ENCODE peak calls at places on chromosomes 3 and 15, in seven cellular contexts. One of them, this sample, is unnamed.

GRCh38 chr3:129623447-129624118 is 17.1 kb upstream of the PLXND1 start:
- DNase-seq in ovary: peak
- DNase-seq in fibroblast of lung: no peak
- DNase-seq in thoracic aorta: no peak
- DNase-seq in AG09309: no peak
- DNase-seq in HL-60: no peak
- DNase-seq in mucosa of descending colon: peak
- DNase-seq in this sample: no peak

GRCh38 chr3:118736107-118736506 is 298.5 kb downstream of the IGSF11 start:
- DNase-seq in ovary: no peak
- DNase-seq in fibroblast of lung: no peak
- DNase-seq in thoracic aorta: no peak
- DNase-seq in AG09309: no peak
- DNase-seq in HL-60: no peak
- DNase-seq in mucosa of descending colon: no peak
- DNase-seq in this sample: no peak

GRCh38 chr15:69997701-69998273 is 99.9 kb downstream of the TLE3 start:
- DNase-seq in ovary: no peak
- DNase-seq in fibroblast of lung: peak
- DNase-seq in thoracic aorta: no peak
- DNase-seq in AG09309: no peak
- DNase-seq in HL-60: no peak
- DNase-seq in mucosa of descending colon: peak
- DNase-seq in this sample: no peak

GRCh38 chr15:80526556-80527340 is 122.6 kb downstream of the ARNT2 start:
- DNase-seq in ovary: no peak
- DNase-seq in fibroblast of lung: peak
- DNase-seq in thoracic aorta: no peak
- DNase-seq in AG09309: peak
- DNase-seq in HL-60: no peak
- DNase-seq in mucosa of descending colon: no peak
- DNase-seq in this sample: no peak

GRCh38 chr15:56693761-56694160 is 39.5 kb downstream of the ZNF280D start:
- DNase-seq in ovary: no peak
- DNase-seq in fibroblast of lung: no peak
- DNase-seq in thoracic aorta: no peak
- DNase-seq in AG09309: no peak
- DNase-seq in HL-60: no peak
- DNase-seq in mucosa of descending colon: no peak
- DNase-seq in this sample: no peak

GRCh38 chr15:29476503-29477080 is 207.0 kb upstream of the NSMCE3 start:
- DNase-seq in ovary: no peak
- DNase-seq in fibroblast of lung: no peak
- DNase-seq in thoracic aorta: no peak
- DNase-seq in AG09309: no peak
- DNase-seq in HL-60: no peak
- DNase-seq in mucosa of descending colon: no peak
- DNase-seq in this sample: no peak

GRCh38 chr3:122458992-122459391 is 43.1 kb upstream of the WDR5B start:
- DNase-seq in ovary: no peak
- DNase-seq in fibroblast of lung: peak
- DNase-seq in thoracic aorta: no peak
- DNase-seq in AG09309: peak
- DNase-seq in HL-60: no peak
- DNase-seq in mucosa of descending colon: no peak
- DNase-seq in this sample: peak

GRCh38 chr3:182133752-182134151 is 422.0 kb downstream of the SOX2 start:
- DNase-seq in ovary: no peak
- DNase-seq in fibroblast of lung: no peak
- DNase-seq in thoracic aorta: no peak
- DNase-seq in AG09309: no peak
- DNase-seq in HL-60: no peak
- DNase-seq in mucosa of descending colon: no peak
- DNase-seq in this sample: no peak

GRCh38 chr3:53114011-53114400 is 16.2 kb downstream of the RFT1 start:
- DNase-seq in ovary: peak
- DNase-seq in fibroblast of lung: peak
- DNase-seq in thoracic aorta: peak
- DNase-seq in AG09309: peak
- DNase-seq in HL-60: peak
- DNase-seq in mucosa of descending colon: peak
- DNase-seq in this sample: no peak

GRCh38 chr15:59976480-59976879 is 27.6 kb upstream of the FOXB1 start:
- DNase-seq in ovary: no peak
- DNase-seq in fibroblast of lung: no peak
- DNase-seq in thoracic aorta: no peak
- DNase-seq in AG09309: no peak
- DNase-seq in HL-60: peak
- DNase-seq in mucosa of descending colon: no peak
- DNase-seq in this sample: no peak

GRCh38 chr3:34863485-34863884 is 775.8 kb upstream of the ARPP21 start:
- DNase-seq in ovary: no peak
- DNase-seq in fibroblast of lung: no peak
- DNase-seq in thoracic aorta: no peak
- DNase-seq in AG09309: no peak
- DNase-seq in HL-60: no peak
- DNase-seq in mucosa of descending colon: no peak
- DNase-seq in this sample: no peak

GRCh38 chr15:63752075-63752684 is 81.6 kb downstream of the HERC1 start:
- DNase-seq in ovary: no peak
- DNase-seq in fibroblast of lung: peak
- DNase-seq in thoracic aorta: peak
- DNase-seq in AG09309: no peak
- DNase-seq in HL-60: no peak
- DNase-seq in mucosa of descending colon: no peak
- DNase-seq in this sample: no peak

GRCh38 chr3:32009101-32009500 is 27.6 kb downstream of the ZNF860 start:
- DNase-seq in ovary: no peak
- DNase-seq in fibroblast of lung: no peak
- DNase-seq in thoracic aorta: no peak
- DNase-seq in AG09309: no peak
- DNase-seq in HL-60: no peak
- DNase-seq in mucosa of descending colon: no peak
- DNase-seq in this sample: no peak

GRCh38 chr3:127410137-127410488 is 122.3 kb upstream of the PRR20G start:
- DNase-seq in ovary: peak
- DNase-seq in fibroblast of lung: no peak
- DNase-seq in thoracic aorta: no peak
- DNase-seq in AG09309: no peak
- DNase-seq in HL-60: no peak
- DNase-seq in mucosa of descending colon: no peak
- DNase-seq in this sample: no peak

GRCh38 chr15:47719730-47720129 is 2.4 kb downstream of the SEMA6D start:
- DNase-seq in ovary: no peak
- DNase-seq in fibroblast of lung: peak
- DNase-seq in thoracic aorta: no peak
- DNase-seq in AG09309: no peak
- DNase-seq in HL-60: no peak
- DNase-seq in mucosa of descending colon: no peak
- DNase-seq in this sample: no peak

GRCh38 chr3:32109256-32109655 is 2.8 kb downstream of the GPD1L start:
- DNase-seq in ovary: peak
- DNase-seq in fibroblast of lung: peak
- DNase-seq in thoracic aorta: peak
- DNase-seq in AG09309: peak
- DNase-seq in HL-60: no peak
- DNase-seq in mucosa of descending colon: peak
- DNase-seq in this sample: peak

GRCh38 chr3:113825090-113825489 is 13.5 kb upstream of the GRAMD1C start:
- DNase-seq in ovary: no peak
- DNase-seq in fibroblast of lung: no peak
- DNase-seq in thoracic aorta: no peak
- DNase-seq in AG09309: no peak
- DNase-seq in HL-60: no peak
- DNase-seq in mucosa of descending colon: no peak
- DNase-seq in this sample: no peak

GRCh38 chr3:42265059-42265991 is 660 bp downstream of the CCK start:
- DNase-seq in ovary: no peak
- DNase-seq in fibroblast of lung: no peak
- DNase-seq in thoracic aorta: no peak
- DNase-seq in AG09309: no peak
- DNase-seq in HL-60: no peak
- DNase-seq in mucosa of descending colon: no peak
- DNase-seq in this sample: no peak

GRCh38 chr15:100893261-100893963 is 13.8 kb downstream of the ALDH1A3 start:
- DNase-seq in ovary: no peak
- DNase-seq in fibroblast of lung: no peak
- DNase-seq in thoracic aorta: no peak
- DNase-seq in AG09309: no peak
- DNase-seq in HL-60: no peak
- DNase-seq in mucosa of descending colon: no peak
- DNase-seq in this sample: no peak

GRCh38 chr3:183629546-183630301 is 5.7 kb upstream of the KLHL24 start:
- DNase-seq in ovary: no peak
- DNase-seq in fibroblast of lung: no peak
- DNase-seq in thoracic aorta: no peak
- DNase-seq in AG09309: no peak
- DNase-seq in HL-60: no peak
- DNase-seq in mucosa of descending colon: no peak
- DNase-seq in this sample: no peak

GRCh38 chr15:82850242-82850591 is 40.8 kb downstream of the WHAMM start:
- DNase-seq in ovary: no peak
- DNase-seq in fibroblast of lung: no peak
- DNase-seq in thoracic aorta: no peak
- DNase-seq in AG09309: no peak
- DNase-seq in HL-60: no peak
- DNase-seq in mucosa of descending colon: no peak
- DNase-seq in this sample: no peak

GRCh38 chr3:30542897-30543296 is 63.5 kb upstream of the TGFBR2 start:
- DNase-seq in ovary: no peak
- DNase-seq in fibroblast of lung: no peak
- DNase-seq in thoracic aorta: no peak
- DNase-seq in AG09309: no peak
- DNase-seq in HL-60: no peak
- DNase-seq in mucosa of descending colon: no peak
- DNase-seq in this sample: no peak

GRCh38 chr3:8538904-8539303 is 37.3 kb downstream of the LMCD1 start:
- DNase-seq in ovary: no peak
- DNase-seq in fibroblast of lung: peak
- DNase-seq in thoracic aorta: no peak
- DNase-seq in AG09309: no peak
- DNase-seq in HL-60: no peak
- DNase-seq in mucosa of descending colon: no peak
- DNase-seq in this sample: peak

GRCh38 chr15:92797168-92798052 is 102.7 kb upstream of the CHD2 start:
- DNase-seq in ovary: no peak
- DNase-seq in fibroblast of lung: peak
- DNase-seq in thoracic aorta: no peak
- DNase-seq in AG09309: no peak
- DNase-seq in HL-60: no peak
- DNase-seq in mucosa of descending colon: no peak
- DNase-seq in this sample: no peak

GRCh38 chr15:73900129-73900712 is 26.0 kb upstream of the LOXL1 start:
- DNase-seq in ovary: no peak
- DNase-seq in fibroblast of lung: no peak
- DNase-seq in thoracic aorta: no peak
- DNase-seq in AG09309: no peak
- DNase-seq in HL-60: no peak
- DNase-seq in mucosa of descending colon: no peak
- DNase-seq in this sample: no peak

GRCh38 chr3:21544076-21544462 is 206.9 kb downstream of the ZNF385D start:
- DNase-seq in ovary: no peak
- DNase-seq in fibroblast of lung: peak
- DNase-seq in thoracic aorta: no peak
- DNase-seq in AG09309: no peak
- DNase-seq in HL-60: no peak
- DNase-seq in mucosa of descending colon: no peak
- DNase-seq in this sample: no peak
- H3K4me3 ChIP-seq in ovary: no peak
- H3K4me3 ChIP-seq in fibroblast of lung: no peak
- H3K4me3 ChIP-seq in thoracic aorta: no peak
- H3K4me3 ChIP-seq in AG09309: no peak
- H3K4me3 ChIP-seq in HL-60: no peak
- H3K4me3 ChIP-seq in mucosa of descending colon: no peak
- H3K4me3 ChIP-seq in this sample: no peak

GRCh38 chr3:51928438-51928837 is 13.3 kb downstream of the RRP9 start:
- DNase-seq in ovary: no peak
- DNase-seq in fibroblast of lung: no peak
- DNase-seq in thoracic aorta: no peak
- DNase-seq in AG09309: no peak
- DNase-seq in HL-60: no peak
- DNase-seq in mucosa of descending colon: no peak
- DNase-seq in this sample: no peak

GRCh38 chr3:51931756-51932155 is 9.9 kb downstream of the RRP9 start:
- DNase-seq in ovary: no peak
- DNase-seq in fibroblast of lung: no peak
- DNase-seq in thoracic aorta: no peak
- DNase-seq in AG09309: no peak
- DNase-seq in HL-60: no peak
- DNase-seq in mucosa of descending colon: no peak
- DNase-seq in this sample: no peak

GRCh38 chr3:51929420-51930003 is 12.2 kb downstream of the RRP9 start:
- DNase-seq in ovary: no peak
- DNase-seq in fibroblast of lung: no peak
- DNase-seq in thoracic aorta: no peak
- DNase-seq in AG09309: no peak
- DNase-seq in HL-60: peak
- DNase-seq in mucosa of descending colon: no peak
- DNase-seq in this sample: no peak

GRCh38 chr3:51932471-51933370 is 9.0 kb downstream of the RRP9 start:
- DNase-seq in ovary: no peak
- DNase-seq in fibroblast of lung: no peak
- DNase-seq in thoracic aorta: no peak
- DNase-seq in AG09309: no peak
- DNase-seq in HL-60: no peak
- DNase-seq in mucosa of descending colon: no peak
- DNase-seq in this sample: no peak

DNA sequence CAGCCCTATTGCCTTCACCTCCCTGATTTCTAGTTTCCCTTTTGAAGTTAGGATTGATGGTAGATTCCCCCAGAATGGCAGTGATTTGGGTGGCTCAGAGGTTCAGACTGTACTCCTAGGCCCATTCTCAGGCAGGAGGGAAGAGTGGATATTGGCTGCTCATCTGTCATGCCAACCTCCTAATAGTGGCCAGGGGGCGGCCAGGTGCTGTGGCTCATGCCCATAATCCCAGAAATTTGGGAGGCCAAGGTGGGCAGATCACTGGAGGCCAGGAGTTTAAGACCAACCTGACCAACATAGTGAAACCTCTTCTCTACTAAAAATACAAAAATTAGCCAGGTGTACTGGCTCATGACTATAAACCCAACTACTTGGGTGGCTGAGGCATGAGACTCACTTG is 11.3 kb downstream of the RRP9 start:
- DNase-seq in ovary: no peak
- DNase-seq in fibroblast of lung: no peak
- DNase-seq in thoracic aorta: no peak
- DNase-seq in AG09309: no peak
- DNase-seq in HL-60: no peak
- DNase-seq in mucosa of descending colon: no peak
- DNase-seq in this sample: no peak
- H3K4me3 ChIP-seq in ovary: no peak
- H3K4me3 ChIP-seq in fibroblast of lung: no peak
- H3K4me3 ChIP-seq in thoracic aorta: no peak
- H3K4me3 ChIP-seq in AG09309: no peak
- H3K4me3 ChIP-seq in HL-60: no peak
- H3K4me3 ChIP-seq in mucosa of descending colon: no peak
- H3K4me3 ChIP-seq in this sample: no peak

GRCh38 chr15:75449585-75450306 is 1.7 kb downstream of the SIN3A start:
- DNase-seq in ovary: peak
- DNase-seq in fibroblast of lung: no peak
- DNase-seq in thoracic aorta: no peak
- DNase-seq in AG09309: no peak
- DNase-seq in HL-60: no peak
- DNase-seq in mucosa of descending colon: peak
- DNase-seq in this sample: no peak
- H3K4me3 ChIP-seq in ovary: peak
- H3K4me3 ChIP-seq in fibroblast of lung: peak
- H3K4me3 ChIP-seq in thoracic aorta: peak
- H3K4me3 ChIP-seq in AG09309: peak
- H3K4me3 ChIP-seq in HL-60: peak
- H3K4me3 ChIP-seq in mucosa of descending colon: no peak
- H3K4me3 ChIP-seq in this sample: peak

GRCh38 chr3:170585937-170586310 is at the start of gene SLC7A14:
- DNase-seq in ovary: peak
- DNase-seq in fibroblast of lung: no peak
- DNase-seq in thoracic aorta: no peak
- DNase-seq in AG09309: no peak
- DNase-seq in HL-60: no peak
- DNase-seq in mucosa of descending colon: no peak
- DNase-seq in this sample: no peak
- H3K4me3 ChIP-seq in ovary: no peak
- H3K4me3 ChIP-seq in fibroblast of lung: peak
- H3K4me3 ChIP-seq in thoracic aorta: peak
- H3K4me3 ChIP-seq in AG09309: peak
- H3K4me3 ChIP-seq in HL-60: no peak
- H3K4me3 ChIP-seq in mucosa of descending colon: no peak
- H3K4me3 ChIP-seq in this sample: peak